ENCODE peak calls at places on chromosomes 11 and 22, in six cellular contexts. I, U, O, Q, J and D are unnamed samples.

GRCh38 chr22:37416806-37417205 is 10.5 kb downstream of the ELFN2 start:
- ATAC-seq in I (peak; percentile 71), U (no peak), O (peak; percentile 23), Q (peak; percentile 52), J (no peak), D (no peak)

GRCh38 chr11:104142701-104143100 is 21.2 kb downstream of the PDGFD start:
- ATAC-seq in I (no peak), U (no peak), O (no peak), Q (no peak), J (no peak), D (no peak)

GRCh38 chr22:22425366-22425765 is 83.2 kb downstream of the ZNF280B start:
- ATAC-seq in I (no peak), U (no peak), O (no peak), Q (no peak), J (no peak), D (no peak)

GRCh38 chr11:130197386-130198035 is 37.9 kb downstream of the ST14 start:
- ATAC-seq in I (no peak), U (no peak), O (no peak), Q (peak; percentile 34), J (peak; percentile 74), D (no peak)

GRCh38 chr22:17726561-17727243 is 47.6 kb downstream of the BID start:
- ATAC-seq in I (peak; percentile 42), U (no peak), O (no peak), Q (no peak), J (no peak), D (peak; percentile 59)

GRCh38 chr11:14411818-14412217 is 52.8 kb upstream of the RRAS2 start:
- ATAC-seq in I (no peak), U (peak; percentile 49), O (no peak), Q (no peak), J (peak; percentile 82), D (peak; percentile 81)

GRCh38 chr11:94536386-94536785 is 7.3 kb upstream of the FUT4 start:
- ATAC-seq in I (no peak), U (no peak), O (no peak), Q (no peak), J (no peak), D (no peak)

GRCh38 chr11:30216534-30216933 is 14.3 kb upstream of the FSHB start:
- ATAC-seq in I (no peak), U (no peak), O (no peak), Q (no peak), J (no peak), D (no peak)

GRCh38 chr11:96280444-96280843 is 62.6 kb downstream of the MAML2 start:
- ATAC-seq in I (peak; percentile 10), U (no peak), O (no peak), Q (no peak), J (no peak), D (no peak)

GRCh38 chr11:88175004-88175706 is at the start of gene RAB38:
- ATAC-seq in I (peak; percentile 62), U (peak; percentile 62), O (no peak), Q (peak; percentile 79), J (peak; percentile 70), D (peak; percentile 46)

GRCh38 chr22:19120829-19121630 is 1.2 kb downstream of the DGCR2 start:
- ATAC-seq in I (peak; percentile 36), U (peak; percentile 49), O (peak; percentile 64), Q (peak; percentile 68), J (peak; percentile 31), D (no peak)

GRCh38 chr22:29700949-29701927 is 18.6 kb upstream of the CABP7 start:
- ATAC-seq in I (peak; percentile 66), U (peak; percentile 52), O (peak; percentile 63), Q (peak; percentile 94), J (no peak), D (no peak)

GRCh38 chr11:117900720-117901440 is 24.4 kb upstream of the FXYD6 start:
- ATAC-seq in I (peak; percentile 42), U (no peak), O (no peak), Q (no peak), J (peak; percentile 4), D (no peak)

GRCh38 chr22:22816766-22817410 is 70.7 kb upstream of the IGLL5 start:
- ATAC-seq in I (no peak), U (no peak), O (no peak), Q (no peak), J (no peak), D (no peak)

GRCh38 chr11:36510567-36511020 is 522 bp upstream of the TRAF6 start:
- ATAC-seq in I (peak; percentile 7), U (peak; percentile 48), O (peak; percentile 7), Q (peak; percentile 2), J (peak; percentile 3), D (no peak)

GRCh38 chr11:111719379-111719778 is 46.8 kb downstream of the PPP2R1B start:
- ATAC-seq in I (no peak), U (no peak), O (no peak), Q (no peak), J (no peak), D (no peak)

GRCh38 chr22:32649515-32650200 is 151.8 kb upstream of the TIMP3 start:
- ATAC-seq in I (no peak), U (no peak), O (no peak), Q (peak; percentile 86), J (peak; percentile 90), D (peak; percentile 81)

GRCh38 chr11:19418221-19418620 is 177.5 kb upstream of the E2F8 start:
- ATAC-seq in I (no peak), U (no peak), O (no peak), Q (no peak), J (no peak), D (no peak)

GRCh38 chr22:35392357-35392756 is 7.6 kb upstream of the MCM5 start:
- ATAC-seq in I (peak; percentile 74), U (peak; percentile 9), O (no peak), Q (no peak), J (no peak), D (no peak)

GRCh38 chr11:128684582-128685382 is 9.1 kb upstream of the FLI1 start:
- ATAC-seq in I (peak; percentile 13), U (no peak), O (no peak), Q (no peak), J (no peak), D (no peak)

GRCh38 chr22:18974477-18975180 is 38.5 kb upstream of the PRODH start:
- ATAC-seq in I (no peak), U (no peak), O (no peak), Q (no peak), J (no peak), D (no peak)

GRCh38 chr11:100512475-100512874 is 174.6 kb upstream of the ARHGAP42 start:
- ATAC-seq in I (no peak), U (no peak), O (no peak), Q (no peak), J (no peak), D (no peak)

GRCh38 chr11:68929135-68929534 is 25.4 kb downstream of the IGHMBP2 start:
- ATAC-seq in I (no peak), U (no peak), O (no peak), Q (no peak), J (no peak), D (no peak)

GRCh38 chr11:44579172-44579804 is 13.8 kb downstream of the CD82 start:
- ATAC-seq in I (no peak), U (no peak), O (peak; percentile 19), Q (no peak), J (no peak), D (no peak)

GRCh38 chr22:48315415-48316244 is 1512.0 kb downstream of the BRD1 start:
- ATAC-seq in I (no peak), U (no peak), O (no peak), Q (no peak), J (no peak), D (no peak)

GRCh38 chr11:44955019-44955738 is 4.5 kb upstream of the TP53I11 start:
- ATAC-seq in I (no peak), U (peak; percentile 70), O (no peak), Q (no peak), J (peak; percentile 65), D (peak; percentile 67)

GRCh38 chr11:93541884-93542752 is 1.1 kb downstream of the SMCO4 start:
- ATAC-seq in I (peak; percentile 83), U (peak; percentile 66), O (peak; percentile 69), Q (peak; percentile 70), J (peak; percentile 75), D (peak; percentile 55)

GRCh38 chr11:128590587-128590986 is 3.2 kb upstream of the ETS1 start:
- ATAC-seq in I (no peak), U (no peak), O (no peak), Q (no peak), J (no peak), D (no peak)

GRCh38 chr11:76604081-76604601 is 66.4 kb downstream of the LRRC32 start:
- ATAC-seq in I (no peak), U (no peak), O (peak; percentile 46), Q (no peak), J (no peak), D (no peak)

GRCh38 chr11:121576531-121576930 is 123.8 kb upstream of the SORL1-AS1 start:
- ATAC-seq in I (peak; percentile 5), U (no peak), O (no peak), Q (no peak), J (peak; percentile 43), D (no peak)

GRCh38 chr22:43509337-43509736 is 97.5 kb downstream of the MPPED1 start:
- ATAC-seq in I (no peak), U (no peak), O (no peak), Q (no peak), J (no peak), D (no peak)
- H3K4me1 ChIP-seq in I (no peaks in the 10 kb centered on the region), U (no peaks in the 10 kb centered on the region), O (no peaks in the 10 kb centered on the region), Q (no peaks in the 10 kb centered on the region), J (no peaks in the 10 kb centered on the region), D (no peaks in the 10 kb centered on the region)

GRCh38 chr22:41530612-41531421 is 13.5 kb downstream of the POLR3H start:
- ATAC-seq in I (no peak), U (no peak), O (no peak), Q (no peak), J (no peak), D (no peak)

GRCh38 chr22:41528938-41529561 is 15.2 kb downstream of the POLR3H start:
- ATAC-seq in I (no peak), U (no peak), O (peak; percentile 6), Q (no peak), J (no peak), D (no peak)

GRCh38 chr22:41532908-41533825 is 11.1 kb downstream of the POLR3H start:
- ATAC-seq in I (peak; percentile 94), U (peak; percentile 64), O (peak; percentile 73), Q (peak; percentile 90), J (peak; percentile 77), D (peak; percentile 76)

GRCh38 chr22:41531736-41532477 is 12.4 kb downstream of the POLR3H start:
- ATAC-seq in I (no peak), U (no peak), O (no peak), Q (no peak), J (no peak), D (no peak)

DNA sequence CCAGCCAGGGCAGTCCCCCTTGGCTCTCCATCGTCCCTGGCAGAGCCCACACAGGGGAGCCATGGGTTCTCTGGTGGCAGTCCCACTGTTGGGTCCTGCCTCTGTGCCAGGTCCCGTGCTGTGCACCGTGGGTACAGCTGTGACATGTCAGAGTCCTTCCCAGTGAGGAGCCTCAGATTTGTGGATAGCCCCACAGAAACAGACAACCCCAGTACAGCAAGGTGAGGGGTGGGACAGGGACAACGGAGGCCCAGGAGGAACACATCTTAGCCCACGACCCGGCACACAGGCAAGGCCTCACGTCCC is 12.9 kb downstream of the POLR3H start:
- ATAC-seq in I (no peak), U (no peak), O (no peak), Q (no peak), J (no peak), D (no peak)
- TF ChIP-seq POLR2A in I (peak; percentile 62), U (no peak), O (no peak), Q (peak; percentile 15), J (no peak), D (no peak)

GRCh38 chr11:134923441-134923840 is 511.4 kb upstream of the B3GAT1 start:
- ATAC-seq in I (no peak), U (no peak), O (no peak), Q (no peak), J (no peak), D (no peak)
- TF ChIP-seq EP300 in I (no peak), U (no peak), O (no peak), Q (no peak), J (no peak), D (no peak)

GRCh38 chr11:57647960-57648776 is 1.5 kb downstream of the YPEL4 start:
- ATAC-seq in I (peak; percentile 17), U (peak; percentile 19), O (peak; percentile 13), Q (peak; percentile 72), J (peak; percentile 5), D (no peak)
- H3K4me1 ChIP-seq in I (peaks cover 12% of the 10 kb centered on the region), U (peaks cover 24% of the 10 kb centered on the region), O (peaks cover 22% of the 10 kb centered on the region), Q (peaks cover 32% of the 10 kb centered on the region), J (peaks cover 59% of the 10 kb centered on the region), D (peaks cover 66% of the 10 kb centered on the region)